ENCODE peak calls at places on chromosomes 6 and 20, in eight cellular contexts. One of them, this sample, is unnamed.

GRCh38 chr6:160118620-160119234 is 2.9 kb upstream of the SLC22A1 start:
- DNase-seq in GM12878: no peak
- DNase-seq in CD4-positive, alpha-beta T cell: no peak
- DNase-seq in kidney epithelial cell: no peak
- DNase-seq in mucosa of descending colon: no peak
- DNase-seq in prostate gland: no peak
- DNase-seq in fibroblast of lung: no peak
- DNase-seq in ovary: no peak
- DNase-seq in this sample: peak

GRCh38 chr6:75422024-75422639 is 71.5 kb downstream of the FILIP1 start:
- DNase-seq in GM12878: no peak
- DNase-seq in CD4-positive, alpha-beta T cell: no peak
- DNase-seq in kidney epithelial cell: no peak
- DNase-seq in mucosa of descending colon: no peak
- DNase-seq in prostate gland: no peak
- DNase-seq in fibroblast of lung: peak
- DNase-seq in ovary: no peak
- DNase-seq in this sample: no peak

GRCh38 chr20:53050338-53050737 is 78.2 kb downstream of the TSHZ2 start:
- DNase-seq in GM12878: no peak
- DNase-seq in CD4-positive, alpha-beta T cell: no peak
- DNase-seq in kidney epithelial cell: no peak
- DNase-seq in mucosa of descending colon: no peak
- DNase-seq in prostate gland: no peak
- DNase-seq in fibroblast of lung: no peak
- DNase-seq in ovary: no peak
- DNase-seq in this sample: no peak

GRCh38 chr6:137848672-137849071 is 18.4 kb upstream of the TNFAIP3 start:
- DNase-seq in GM12878: no peak
- DNase-seq in CD4-positive, alpha-beta T cell: no peak
- DNase-seq in kidney epithelial cell: no peak
- DNase-seq in mucosa of descending colon: no peak
- DNase-seq in prostate gland: no peak
- DNase-seq in fibroblast of lung: peak
- DNase-seq in ovary: no peak
- DNase-seq in this sample: no peak

GRCh38 chr6:35500782-35501181 is 3.9 kb upstream of the TEAD3 start:
- DNase-seq in GM12878: no peak
- DNase-seq in CD4-positive, alpha-beta T cell: no peak
- DNase-seq in kidney epithelial cell: no peak
- DNase-seq in mucosa of descending colon: no peak
- DNase-seq in prostate gland: peak
- DNase-seq in fibroblast of lung: peak
- DNase-seq in ovary: no peak
- DNase-seq in this sample: no peak

GRCh38 chr6:30730611-30731435 is 10.7 kb downstream of the TUBB start:
- DNase-seq in GM12878: no peak
- DNase-seq in CD4-positive, alpha-beta T cell: peak
- DNase-seq in kidney epithelial cell: no peak
- DNase-seq in mucosa of descending colon: peak
- DNase-seq in prostate gland: peak
- DNase-seq in fibroblast of lung: peak
- DNase-seq in ovary: peak
- DNase-seq in this sample: peak

GRCh38 chr6:127117979-127118504 is 429 bp upstream of the RSPO3 start:
- DNase-seq in GM12878: no peak
- DNase-seq in CD4-positive, alpha-beta T cell: no peak
- DNase-seq in kidney epithelial cell: no peak
- DNase-seq in mucosa of descending colon: no peak
- DNase-seq in prostate gland: no peak
- DNase-seq in fibroblast of lung: peak
- DNase-seq in ovary: no peak
- DNase-seq in this sample: no peak

GRCh38 chr20:19947611-19948264 is 69.4 kb upstream of the NAA20 start:
- DNase-seq in GM12878: peak
- DNase-seq in CD4-positive, alpha-beta T cell: no peak
- DNase-seq in kidney epithelial cell: no peak
- DNase-seq in mucosa of descending colon: no peak
- DNase-seq in prostate gland: no peak
- DNase-seq in fibroblast of lung: peak
- DNase-seq in ovary: no peak
- DNase-seq in this sample: no peak

GRCh38 chr20:4040283-4041179 is 25.2 kb upstream of the RNF24 start:
- DNase-seq in GM12878: no peak
- DNase-seq in CD4-positive, alpha-beta T cell: no peak
- DNase-seq in kidney epithelial cell: no peak
- DNase-seq in mucosa of descending colon: no peak
- DNase-seq in prostate gland: no peak
- DNase-seq in fibroblast of lung: peak
- DNase-seq in ovary: no peak
- DNase-seq in this sample: no peak

GRCh38 chr6:147201885-147202515 is 2.2 kb upstream of the STXBP5 start:
- DNase-seq in GM12878: no peak
- DNase-seq in CD4-positive, alpha-beta T cell: no peak
- DNase-seq in kidney epithelial cell: no peak
- DNase-seq in mucosa of descending colon: peak
- DNase-seq in prostate gland: no peak
- DNase-seq in fibroblast of lung: peak
- DNase-seq in ovary: no peak
- DNase-seq in this sample: no peak

GRCh38 chr6:27295301-27296079 is 16.6 kb downstream of the POM121L2 start:
- DNase-seq in GM12878: no peak
- DNase-seq in CD4-positive, alpha-beta T cell: no peak
- DNase-seq in kidney epithelial cell: no peak
- DNase-seq in mucosa of descending colon: no peak
- DNase-seq in prostate gland: no peak
- DNase-seq in fibroblast of lung: peak
- DNase-seq in ovary: no peak
- DNase-seq in this sample: no peak

GRCh38 chr6:42342011-42342553 is 109.6 kb downstream of the TRERF1 start:
- DNase-seq in GM12878: no peak
- DNase-seq in CD4-positive, alpha-beta T cell: no peak
- DNase-seq in kidney epithelial cell: no peak
- DNase-seq in mucosa of descending colon: no peak
- DNase-seq in prostate gland: no peak
- DNase-seq in fibroblast of lung: no peak
- DNase-seq in ovary: no peak
- DNase-seq in this sample: no peak

GRCh38 chr20:58407966-58408557 is 19.0 kb downstream of the VAPB start:
- DNase-seq in GM12878: peak
- DNase-seq in CD4-positive, alpha-beta T cell: no peak
- DNase-seq in kidney epithelial cell: no peak
- DNase-seq in mucosa of descending colon: no peak
- DNase-seq in prostate gland: no peak
- DNase-seq in fibroblast of lung: no peak
- DNase-seq in ovary: no peak
- DNase-seq in this sample: no peak

GRCh38 chr6:111353914-111354464 is 129.0 kb downstream of the REV3L start:
- DNase-seq in GM12878: no peak
- DNase-seq in CD4-positive, alpha-beta T cell: no peak
- DNase-seq in kidney epithelial cell: no peak
- DNase-seq in mucosa of descending colon: no peak
- DNase-seq in prostate gland: no peak
- DNase-seq in fibroblast of lung: peak
- DNase-seq in ovary: no peak
- DNase-seq in this sample: no peak

GRCh38 chr20:10596726-10597125 is 77.1 kb downstream of the JAG1 start:
- DNase-seq in GM12878: no peak
- DNase-seq in CD4-positive, alpha-beta T cell: no peak
- DNase-seq in kidney epithelial cell: no peak
- DNase-seq in mucosa of descending colon: no peak
- DNase-seq in prostate gland: no peak
- DNase-seq in fibroblast of lung: peak
- DNase-seq in ovary: no peak
- DNase-seq in this sample: no peak

GRCh38 chr6:50815436-50816114 is 3.1 kb upstream of the TFAP2B start:
- DNase-seq in GM12878: no peak
- DNase-seq in CD4-positive, alpha-beta T cell: no peak
- DNase-seq in kidney epithelial cell: no peak
- DNase-seq in mucosa of descending colon: no peak
- DNase-seq in prostate gland: no peak
- DNase-seq in fibroblast of lung: peak
- DNase-seq in ovary: no peak
- DNase-seq in this sample: no peak

GRCh38 chr6:159819098-159819497 is 19.0 kb downstream of the PNLDC1 start:
- DNase-seq in GM12878: no peak
- DNase-seq in CD4-positive, alpha-beta T cell: no peak
- DNase-seq in kidney epithelial cell: no peak
- DNase-seq in mucosa of descending colon: no peak
- DNase-seq in prostate gland: no peak
- DNase-seq in fibroblast of lung: no peak
- DNase-seq in ovary: no peak
- DNase-seq in this sample: no peak

GRCh38 chr6:72937160-72937559 is 288.1 kb downstream of the KHDC1L start:
- DNase-seq in GM12878: no peak
- DNase-seq in CD4-positive, alpha-beta T cell: no peak
- DNase-seq in kidney epithelial cell: no peak
- DNase-seq in mucosa of descending colon: no peak
- DNase-seq in prostate gland: no peak
- DNase-seq in fibroblast of lung: no peak
- DNase-seq in ovary: no peak
- DNase-seq in this sample: no peak

GRCh38 chr6:72930733-72931132 is 294.6 kb downstream of the KHDC1L start:
- DNase-seq in GM12878: no peak
- DNase-seq in CD4-positive, alpha-beta T cell: no peak
- DNase-seq in kidney epithelial cell: no peak
- DNase-seq in mucosa of descending colon: no peak
- DNase-seq in prostate gland: no peak
- DNase-seq in fibroblast of lung: no peak
- DNase-seq in ovary: no peak
- DNase-seq in this sample: no peak

GRCh38 chr6:72933216-72933615 is 292.1 kb downstream of the KHDC1L start:
- DNase-seq in GM12878: no peak
- DNase-seq in CD4-positive, alpha-beta T cell: no peak
- DNase-seq in kidney epithelial cell: no peak
- DNase-seq in mucosa of descending colon: no peak
- DNase-seq in prostate gland: no peak
- DNase-seq in fibroblast of lung: no peak
- DNase-seq in ovary: no peak
- DNase-seq in this sample: no peak

GRCh38 chr6:72931325-72931903 is 293.9 kb downstream of the KHDC1L start:
- DNase-seq in GM12878: no peak
- DNase-seq in CD4-positive, alpha-beta T cell: no peak
- DNase-seq in kidney epithelial cell: no peak
- DNase-seq in mucosa of descending colon: no peak
- DNase-seq in prostate gland: no peak
- DNase-seq in fibroblast of lung: no peak
- DNase-seq in ovary: no peak
- DNase-seq in this sample: no peak
- TF ChIP-seq CTCF in GM12878: no peak
- TF ChIP-seq CTCF in CD4-positive, alpha-beta T cell: no peak
- TF ChIP-seq CTCF in kidney epithelial cell: no peak
- TF ChIP-seq CTCF in mucosa of descending colon: no peak
- TF ChIP-seq CTCF in prostate gland: no peak
- TF ChIP-seq CTCF in fibroblast of lung: no peak
- TF ChIP-seq CTCF in ovary: no peak
- TF ChIP-seq CTCF in this sample: no peak

GRCh38 chr6:156175433-156175832 is 601.7 kb upstream of the ARID1B start:
- DNase-seq in GM12878: no peak
- DNase-seq in CD4-positive, alpha-beta T cell: no peak
- DNase-seq in kidney epithelial cell: no peak
- DNase-seq in mucosa of descending colon: no peak
- DNase-seq in prostate gland: no peak
- DNase-seq in fibroblast of lung: no peak
- DNase-seq in ovary: no peak
- DNase-seq in this sample: no peak
- TF ChIP-seq CTCF in GM12878: no peak
- TF ChIP-seq CTCF in CD4-positive, alpha-beta T cell: no peak
- TF ChIP-seq CTCF in kidney epithelial cell: no peak
- TF ChIP-seq CTCF in mucosa of descending colon: no peak
- TF ChIP-seq CTCF in prostate gland: no peak
- TF ChIP-seq CTCF in fibroblast of lung: no peak
- TF ChIP-seq CTCF in ovary: no peak
- TF ChIP-seq CTCF in this sample: no peak

GRCh38 chr20:51769941-51770615 is 1.9 kb upstream of the ATP9A start:
- DNase-seq in GM12878: no peak
- DNase-seq in CD4-positive, alpha-beta T cell: no peak
- DNase-seq in kidney epithelial cell: no peak
- DNase-seq in mucosa of descending colon: peak
- DNase-seq in prostate gland: no peak
- DNase-seq in fibroblast of lung: no peak
- DNase-seq in ovary: no peak
- DNase-seq in this sample: no peak
- TF ChIP-seq CTCF in GM12878: no peak
- TF ChIP-seq CTCF in CD4-positive, alpha-beta T cell: no peak
- TF ChIP-seq CTCF in kidney epithelial cell: no peak
- TF ChIP-seq CTCF in mucosa of descending colon: no peak
- TF ChIP-seq CTCF in prostate gland: no peak
- TF ChIP-seq CTCF in fibroblast of lung: no peak
- TF ChIP-seq CTCF in ovary: no peak
- TF ChIP-seq CTCF in this sample: no peak

GRCh38 chr20:48421547-48421946 is 406.3 kb downstream of the PREX1 start:
- DNase-seq in GM12878: no peak
- DNase-seq in CD4-positive, alpha-beta T cell: no peak
- DNase-seq in kidney epithelial cell: no peak
- DNase-seq in mucosa of descending colon: no peak
- DNase-seq in prostate gland: no peak
- DNase-seq in fibroblast of lung: no peak
- DNase-seq in ovary: no peak
- DNase-seq in this sample: no peak
- TF ChIP-seq CTCF in GM12878: no peak
- TF ChIP-seq CTCF in CD4-positive, alpha-beta T cell: no peak
- TF ChIP-seq CTCF in kidney epithelial cell: no peak
- TF ChIP-seq CTCF in mucosa of descending colon: no peak
- TF ChIP-seq CTCF in prostate gland: no peak
- TF ChIP-seq CTCF in fibroblast of lung: no peak
- TF ChIP-seq CTCF in ovary: no peak
- TF ChIP-seq CTCF in this sample: no peak

GRCh38 chr6:82246370-82246769 is 1.2 kb downstream of the IBTK start:
- DNase-seq in GM12878: no peak
- DNase-seq in CD4-positive, alpha-beta T cell: no peak
- DNase-seq in kidney epithelial cell: no peak
- DNase-seq in mucosa of descending colon: no peak
- DNase-seq in prostate gland: no peak
- DNase-seq in fibroblast of lung: no peak
- DNase-seq in ovary: peak
- DNase-seq in this sample: no peak

GRCh38 chr6:82247634-82248232 is at the start of gene IBTK:
- DNase-seq in GM12878: peak
- DNase-seq in CD4-positive, alpha-beta T cell: peak
- DNase-seq in kidney epithelial cell: peak
- DNase-seq in mucosa of descending colon: peak
- DNase-seq in prostate gland: peak
- DNase-seq in fibroblast of lung: peak
- DNase-seq in ovary: peak
- DNase-seq in this sample: peak

GRCh38 chr6:82245376-82245775 is 2.2 kb downstream of the IBTK start:
- DNase-seq in GM12878: no peak
- DNase-seq in CD4-positive, alpha-beta T cell: no peak
- DNase-seq in kidney epithelial cell: no peak
- DNase-seq in mucosa of descending colon: no peak
- DNase-seq in prostate gland: no peak
- DNase-seq in fibroblast of lung: no peak
- DNase-seq in ovary: no peak
- DNase-seq in this sample: no peak

GRCh38 chr6:82248233-82248735 is 740 bp upstream of the IBTK start:
- DNase-seq in GM12878: no peak
- DNase-seq in CD4-positive, alpha-beta T cell: no peak
- DNase-seq in kidney epithelial cell: peak
- DNase-seq in mucosa of descending colon: no peak
- DNase-seq in prostate gland: peak
- DNase-seq in fibroblast of lung: peak
- DNase-seq in ovary: no peak
- DNase-seq in this sample: no peak

GRCh38 chr6:82246802-82247633 is 526 bp downstream of the IBTK start:
- DNase-seq in GM12878: no peak
- DNase-seq in CD4-positive, alpha-beta T cell: no peak
- DNase-seq in kidney epithelial cell: peak
- DNase-seq in mucosa of descending colon: no peak
- DNase-seq in prostate gland: peak
- DNase-seq in fibroblast of lung: peak
- DNase-seq in ovary: no peak
- DNase-seq in this sample: peak
- TF ChIP-seq CTCF in GM12878: no peak
- TF ChIP-seq CTCF in CD4-positive, alpha-beta T cell: no peak
- TF ChIP-seq CTCF in kidney epithelial cell: no peak
- TF ChIP-seq CTCF in mucosa of descending colon: no peak
- TF ChIP-seq CTCF in prostate gland: no peak
- TF ChIP-seq CTCF in fibroblast of lung: no peak
- TF ChIP-seq CTCF in ovary: no peak
- TF ChIP-seq CTCF in this sample: no peak

This sample was measured in type B pancreatic cell.